ENCODE peak calls at places on chromosomes 7 and 10, in ten cellular contexts. F, P, N, X, B, T, O, C, S and Q are unnamed samples.

GRCh38 chr10:130757821-130758489 is 553.6 kb downstream of the TCERG1L start:
- DNase-seq in F (no peak), P (no peak), N (no peak), X (no peak), B (no peak), T (no peak), O (no peak), C (no peak), S (peak; percentile 8), Q (no peak)

GRCh38 chr7:98647326-98647725 is 30.2 kb downstream of the NPTX2 start:
- DNase-seq in F (no peak), P (no peak), N (no peak), X (no peak), B (no peak), T (no peak), O (no peak), C (no peak), S (no peak), Q (no peak)

GRCh38 chr7:75861636-75862035 is 17.2 kb upstream of the RHBDD2 start:
- DNase-seq in F (no peak), P (no peak), N (no peak), X (no peak), B (no peak), T (no peak), O (no peak), C (peak; percentile 77), S (no peak), Q (no peak)

GRCh38 chr10:86958109-86958830 is at the start of gene SNCG:
- DNase-seq in F (no peak), P (peak; percentile 88), N (no peak), X (no peak), B (peak; percentile 39), T (no peak), O (no peak), C (no peak), S (no peak), Q (no peak)

GRCh38 chr10:88852327-88852726 is 683 bp upstream of the ANKRD22 start:
- DNase-seq in F (no peak), P (no peak), N (no peak), X (no peak), B (no peak), T (no peak), O (no peak), C (no peak), S (no peak), Q (no peak)

GRCh38 chr7:17015575-17015974 is 133.8 kb upstream of the AGR3 start:
- DNase-seq in F (no peak), P (no peak), N (no peak), X (no peak), B (no peak), T (no peak), O (peak; percentile 13), C (peak; percentile 26), S (no peak), Q (no peak)

GRCh38 chr10:119940487-119940886 is 48.0 kb downstream of the SEC23IP start:
- DNase-seq in F (no peak), P (no peak), N (no peak), X (no peak), B (no peak), T (no peak), O (no peak), C (peak; percentile 31), S (no peak), Q (no peak)

GRCh38 chr10:1367938-1368697 is 311.9 kb downstream of the WDR37 start:
- DNase-seq in F (peak; percentile 32), P (no peak), N (peak; percentile 20), X (no peak), B (no peak), T (no peak), O (no peak), C (no peak), S (no peak), Q (no peak)

GRCh38 chr7:156461881-156462665 is 178.5 kb upstream of the RNF32 start:
- DNase-seq in F (no peak), P (no peak), N (no peak), X (no peak), B (no peak), T (no peak), O (no peak), C (no peak), S (no peak), Q (no peak)

GRCh38 chr7:40220421-40220911 is 85.7 kb downstream of the SUGCT start:
- DNase-seq in F (no peak), P (no peak), N (no peak), X (no peak), B (no peak), T (no peak), O (no peak), C (peak; percentile 47), S (no peak), Q (no peak)